ENCODE peak calls at places on chromosomes 1 and 21, in ten cellular contexts. C is NCI-H2029; O is effector CD8-positive, alpha-beta T cell; G is SW 1271; X is NCI-H748 treated with DMSO at 0.1 percent for 48 hours; Q is SIG-M5; Y is GM20000; S is suprapubic skin; J is non-pigmented ciliary epithelial cell; P is GM18507. T is an unnamed sample.

GRCh38 chr1:65882091-65882490 is 89.4 kb downstream of the PDE4B start:
- DNase-seq in O (no peak), Y (no peak), C (no peak), S (no peak), G (no peak), Q (no peak), J (no peak), X (no peak), P (no peak), T (no peak)

GRCh38 chr1:109198043-109198695 is 15.5 kb upstream of the SARS1 start:
- DNase-seq in J (no peak), X (no peak), C (no peak), S (no peak), P (no peak), Y (no peak), G (no peak), Q (no peak), O (no peak), T (peak)

GRCh38 chr1:223621312-223621734 is 44.2 kb downstream of the CAPN8 start:
- DNase-seq in Y (peak), X (no peak), S (no peak), J (no peak), O (no peak), C (no peak), Q (peak), P (peak), G (no peak), T (no peak)

GRCh38 chr1:54256756-54257155 is 56.8 kb downstream of the MRPL37 start:
- DNase-seq in Y (no peak), G (no peak), C (no peak), X (peak), Q (no peak), P (no peak), O (no peak), S (no peak), J (no peak), T (no peak)

GRCh38 chr1:1629430-1630190 is 2.4 kb upstream of the MMP23B start:
- DNase-seq in P (no peak), C (no peak), X (no peak), Q (no peak), S (peak), G (no peak), O (peak), Y (peak), J (no peak), T (no peak)

GRCh38 chr1:71083271-71083670 is 2.4 kb upstream of the ZRANB2 start:
- DNase-seq in C (no peak), X (no peak), P (no peak), G (no peak), Q (no peak), S (no peak), Y (no peak), O (no peak), J (no peak), T (no peak)

GRCh38 chr1:118931876-118932275 is 56.3 kb downstream of the TBX15 start:
- DNase-seq in C (no peak), J (no peak), P (no peak), X (no peak), Y (no peak), S (no peak), G (no peak), O (no peak), Q (no peak), T (no peak)

GRCh38 chr1:22131875-22132486 is 10.9 kb downstream of the WNT4 start:
- DNase-seq in P (peak), Q (no peak), O (peak), S (no peak), G (no peak), Y (peak), C (no peak), X (peak), J (no peak), T (no peak)

GRCh38 chr1:230263573-230264195 is 162.4 kb downstream of the PGBD5 start:
- DNase-seq in O (no peak), J (no peak), S (no peak), C (no peak), G (no peak), X (no peak), Q (no peak), Y (no peak), P (no peak), T (peak)

GRCh38 chr1:72284084-72284397 is 1.7 kb upstream of the NEGR1 start:
- DNase-seq in O (no peak), X (no peak), Q (no peak), J (no peak), S (no peak), P (no peak), Y (no peak), G (no peak), C (peak), T (no peak)

GRCh38 chr1:244046907-244047738 is 4.0 kb upstream of the ZBTB18 start:
- DNase-seq in J (no peak), C (no peak), Y (no peak), P (no peak), X (peak), O (no peak), S (no peak), Q (no peak), G (peak), T (no peak)

GRCh38 chr1:110576441-110576840 is 29.7 kb downstream of the KCNA2 start:
- DNase-seq in O (no peak), J (no peak), X (no peak), G (no peak), Q (no peak), Y (no peak), C (no peak), S (no peak), P (no peak), T (no peak)

GRCh38 chr1:237873487-237873927 is 17.2 kb downstream of the ZP4 start:
- DNase-seq in O (no peak), C (no peak), Q (no peak), J (peak), S (no peak), Y (no peak), P (no peak), G (peak), X (no peak), T (no peak)

GRCh38 chr1:231238298-231238697 is 2.7 kb upstream of the GNPAT start:
- DNase-seq in O (no peak), S (no peak), X (no peak), J (no peak), Q (no peak), Y (no peak), P (no peak), C (no peak), G (no peak), T (no peak)

GRCh38 chr21:32131960-32132359 is 146.9 kb downstream of the MIS18A start:
- DNase-seq in G (no peak), Q (no peak), J (no peak), P (no peak), Y (no peak), O (no peak), S (no peak), C (peak), X (no peak), T (no peak)

GRCh38 chr1:162690672-162691434 is 58.6 kb downstream of the DDR2 start:
- DNase-seq in O (no peak), X (no peak), C (no peak), P (no peak), Q (no peak), S (peak), G (no peak), J (no peak), Y (no peak), T (no peak)

GRCh38 chr1:204574856-204575145 is 58.6 kb downstream of the MDM4 start:
- DNase-seq in J (no peak), O (no peak), Q (no peak), Y (no peak), X (no peak), P (no peak), G (no peak), C (no peak), S (no peak), T (no peak)

GRCh38 chr1:106753069-106753468 is 303.4 kb upstream of the PRMT6 start:
- DNase-seq in S (no peak), X (no peak), O (no peak), Q (no peak), P (no peak), C (no peak), J (no peak), Y (no peak), G (no peak), T (no peak)

GRCh38 chr1:246641394-246641793 is 75.1 kb downstream of the CNST start:
- DNase-seq in G (no peak), O (no peak), P (no peak), J (no peak), C (no peak), S (no peak), Q (no peak), Y (no peak), X (no peak), T (no peak)

GRCh38 chr1:180155202-180155682 is 573 bp downstream of the QSOX1 start:
- DNase-seq in Q (no peak), O (peak), X (no peak), S (no peak), J (no peak), G (no peak), P (no peak), C (no peak), Y (peak), T (peak)

GRCh38 chr1:81505831-81506230 is 294.9 kb upstream of the ADGRL2 start:
- DNase-seq in G (no peak), C (no peak), Y (peak), X (no peak), S (no peak), P (no peak), O (no peak), Q (no peak), J (no peak), T (no peak)

GRCh38 chr1:151579436-151580225 is 32.2 kb upstream of the SNX27 start:
- DNase-seq in Y (no peak), S (no peak), O (no peak), Q (no peak), X (no peak), P (no peak), C (no peak), J (peak), G (no peak), T (no peak)

GRCh38 chr1:36328713-36329112 is 5.3 kb upstream of the EVA1B start:
- DNase-seq in Y (no peak), O (no peak), S (no peak), P (no peak), J (no peak), Q (no peak), C (peak), X (no peak), G (no peak), T (no peak)

GRCh38 chr1:197994907-197995407 is 77.8 kb downstream of the LHX9 start:
- DNase-seq in C (no peak), G (no peak), X (no peak), J (no peak), S (no peak), P (no peak), Q (no peak), O (no peak), Y (no peak), T (no peak)

GRCh38 chr1:39214021-39214713 is 9.7 kb downstream of the MACF1 start:
- DNase-seq in C (peak), J (no peak), P (no peak), Q (no peak), S (no peak), X (no peak), G (no peak), O (no peak), Y (no peak), T (no peak)

GRCh38 chr1:208239518-208240381 is 4.4 kb downstream of the PLXNA2 start:
- DNase-seq in C (no peak), J (no peak), S (peak), Q (no peak), G (no peak), Y (no peak), O (no peak), X (no peak), P (no peak), T (no peak)

GRCh38 chr1:54973205-54973921 is 7.1 kb upstream of the TMEM61 start:
- DNase-seq in O (no peak), S (no peak), J (no peak), G (no peak), Q (no peak), Y (peak), C (no peak), X (no peak), P (no peak), T (peak)

GRCh38 chr1:90402893-90403849 is 313.9 kb downstream of the BARHL2 start:
- DNase-seq in C (peak), Y (no peak), X (no peak), O (no peak), P (no peak), J (peak), G (peak), Q (no peak), S (no peak), T (no peak)

GRCh38 chr1:2349821-2350220 is 41.5 kb downstream of the MORN1 start:
- DNase-seq in P (no peak), J (no peak), Y (no peak), Q (no peak), O (no peak), X (no peak), S (peak), C (no peak), G (no peak), T (no peak)

GRCh38 chr1:79042117-79042516 is 35.6 kb upstream of the ADGRL4 start:
- DNase-seq in Q (no peak), G (no peak), Y (peak), J (peak), P (no peak), O (no peak), C (no peak), S (no peak), X (no peak), T (no peak)

GRCh38 chr21:46038871-46039397 is 57.4 kb downstream of the COL6A1 start:
- DNase-seq in X (no peak), S (peak), Q (no peak), C (no peak), G (no peak), J (no peak), P (no peak), Y (no peak), O (no peak), T (peak)

GRCh38 chr1:68120136-68120791 is 69.8 kb upstream of the DIRAS3 start:
- DNase-seq in O (no peak), Q (no peak), G (no peak), S (no peak), X (peak), J (peak), P (no peak), C (peak), Y (peak), T (no peak)

GRCh38 chr1:159881930-159882839 is 17.8 kb downstream of the CFAP45 start:
- DNase-seq in O (peak), S (peak), Q (no peak), J (peak), P (no peak), Y (no peak), X (peak), G (peak), C (peak), T (no peak)

GRCh38 chr1:35448344-35448801 is 108.8 kb downstream of the KIAA0319L start:
- DNase-seq in S (peak), J (peak), Q (no peak), O (no peak), C (peak), Y (no peak), X (no peak), P (no peak), G (no peak), T (no peak)

GRCh38 chr1:181179980-181180964 is 91.8 kb downstream of the IER5 start:
- DNase-seq in Y (peak), X (peak), Q (no peak), P (no peak), G (no peak), O (no peak), C (no peak), S (no peak), J (peak), T (peak)